ENCODE peak calls at places on chromosome 11, in ten cellular contexts. Q is HTR-8/SVneo; K is HEK293T; X is naive thymus-derived CD8-positive, alpha-beta T cell; V is NCI-H1105 treated with DMSO at 0.1 percent for 48 hours; R is activated T-cell treated with anti-CD3 and anti-CD28 coated beads for 1 hour; S is HFF-Myc; I is stimulated activated CD4-positive, alpha-beta T cell treated with anti-CD3 and anti-CD28 coated beads, Interleukin-12 subunit alpha, Interleukin-12 subunit beta, amount 100 ng/mL, for 24 hours; M is CD8-positive, alpha-beta memory T cell; A is 8988T. O is an unnamed sample.
A peak's percentile ranks its signal among the peaks of the same experiment; 100 is the strongest.

GRCh38 chr11:119808431-119809185 is 79.6 kb upstream of the NECTIN1 start:
- DNase-seq in Q (no peak), K (no peak), X (no peak), V (no peak), R (no peak), S (no peak), I (no peak), M (no peak), A (no peak), O (no peak)

GRCh38 chr11:128733440-128734115 is 39.7 kb downstream of the FLI1 start:
- DNase-seq in Q (no peak), K (no peak), X (peak; percentile 34), V (no peak), R (no peak), S (no peak), I (no peak), M (peak; percentile 55), A (no peak), O (no peak)

GRCh38 chr11:120385110-120385509 is 48.9 kb downstream of the ARHGEF12 start:
- DNase-seq in Q (peak; percentile 14), K (peak; percentile 19), X (no peak), V (no peak), R (no peak), S (no peak), I (no peak), M (no peak), A (no peak), O (no peak)

GRCh38 chr11:65827774-65828156 is 6.0 kb upstream of the SNX32 start:
- DNase-seq in Q (no peak), K (no peak), X (no peak), V (no peak), R (no peak), S (no peak), I (no peak), M (no peak), A (no peak), O (no peak)

GRCh38 chr11:115869780-115870431 is 365.7 kb upstream of the CADM1 start:
- DNase-seq in Q (peak; percentile 25), K (peak; percentile 70), X (no peak), V (no peak), R (no peak), S (no peak), I (no peak), M (no peak), A (no peak), O (no peak)

GRCh38 chr11:93652161-93652597 is 9.3 kb upstream of the CEP295 start:
- DNase-seq in Q (peak; percentile 43), K (peak; percentile 49), X (peak; percentile 50), V (peak; percentile 31), R (peak; percentile 11), S (peak; percentile 37), I (no peak), M (no peak), A (no peak), O (peak; percentile 49)

GRCh38 chr11:96147913-96148312 is 195.1 kb downstream of the MAML2 start:
- DNase-seq in Q (no peak), K (no peak), X (no peak), V (no peak), R (no peak), S (no peak), I (no peak), M (no peak), A (no peak), O (no peak)

GRCh38 chr11:12220305-12220704 is 109.9 kb downstream of the MICAL2 start:
- DNase-seq in Q (no peak), K (no peak), X (no peak), V (no peak), R (no peak), S (no peak), I (no peak), M (no peak), A (no peak), O (no peak)

GRCh38 chr11:127890026-127890611 is 697.2 kb downstream of the ETS1 start:
- DNase-seq in Q (no peak), K (no peak), X (no peak), V (no peak), R (no peak), S (no peak), I (no peak), M (no peak), A (no peak), O (no peak)

GRCh38 chr11:34259087-34259486 is 98.7 kb downstream of the ABTB2 start:
- DNase-seq in Q (no peak), K (no peak), X (no peak), V (no peak), R (no peak), S (no peak), I (no peak), M (no peak), A (no peak), O (no peak)

GRCh38 chr11:44565746-44566558 is 489 bp downstream of the CD82 start:
- DNase-seq in Q (no peak), K (no peak), X (no peak), V (peak; percentile 43), R (no peak), S (no peak), I (no peak), M (no peak), A (no peak), O (no peak)

GRCh38 chr11:71301046-71301857 is 48.9 kb upstream of the SHANK2 start:
- DNase-seq in Q (no peak), K (no peak), X (no peak), V (no peak), R (no peak), S (no peak), I (no peak), M (no peak), A (no peak), O (peak; percentile 22)

GRCh38 chr11:47448566-47449427 is at the start of gene RAPSN:
- DNase-seq in Q (no peak), K (no peak), X (no peak), V (no peak), R (no peak), S (no peak), I (no peak), M (no peak), A (no peak), O (no peak)

GRCh38 chr11:77656362-77656761 is 18.8 kb upstream of the CLNS1A start:
- DNase-seq in Q (no peak), K (no peak), X (no peak), V (no peak), R (no peak), S (no peak), I (no peak), M (no peak), A (no peak), O (no peak)

GRCh38 chr11:45180888-45181594 is 34.6 kb downstream of the PRDM11 start:
- DNase-seq in Q (peak; percentile 90), K (peak; percentile 50), X (no peak), V (peak; percentile 36), R (peak; percentile 27), S (no peak), I (peak; percentile 44), M (peak; percentile 65), A (peak; percentile 89), O (peak; percentile 71)

GRCh38 chr11:128411812-128412211 is 175.5 kb downstream of the ETS1 start:
- DNase-seq in Q (no peak), K (no peak), X (peak; percentile 28), V (no peak), R (no peak), S (no peak), I (no peak), M (no peak), A (no peak), O (no peak)

GRCh38 chr11:70876685-70877084 is 375.7 kb downstream of the SHANK2 start:
- DNase-seq in Q (no peak), K (no peak), X (no peak), V (no peak), R (no peak), S (no peak), I (no peak), M (no peak), A (no peak), O (no peak)

GRCh38 chr11:78797559-78797958 is 222.9 kb upstream of the NARS2 start:
- DNase-seq in Q (no peak), K (no peak), X (no peak), V (no peak), R (no peak), S (no peak), I (no peak), M (no peak), A (no peak), O (no peak)

GRCh38 chr11:85889676-85890579 is 34.7 kb downstream of the CCDC83 start:
- DNase-seq in Q (peak; percentile 91), K (no peak), X (no peak), V (no peak), R (no peak), S (no peak), I (no peak), M (no peak), A (peak; percentile 53), O (no peak)

GRCh38 chr11:93089474-93090102 is 108.2 kb downstream of the SLC36A4 start:
- DNase-seq in Q (no peak), K (peak; percentile 42), X (peak; percentile 2), V (no peak), R (no peak), S (peak; percentile 10), I (no peak), M (no peak), A (no peak), O (no peak)

GRCh38 chr11:60937144-60937527 is 12.9 kb downstream of the TMEM132A start:
- DNase-seq in Q (no peak), K (no peak), X (no peak), V (no peak), R (no peak), S (no peak), I (no peak), M (no peak), A (no peak), O (no peak)

GRCh38 chr11:96187779-96188624 is 155.0 kb downstream of the MAML2 start:
- DNase-seq in Q (peak; percentile 67), K (no peak), X (no peak), V (no peak), R (no peak), S (peak; percentile 78), I (no peak), M (no peak), A (no peak), O (no peak)

GRCh38 chr11:64409707-64410395 is 50.9 kb downstream of the RPS6KA4 start:
- DNase-seq in Q (no peak), K (peak; percentile 33), X (no peak), V (no peak), R (no peak), S (no peak), I (no peak), M (no peak), A (peak; percentile 4), O (no peak)

GRCh38 chr11:126781942-126782341 is 218.6 kb downstream of the KIRREL3 start:
- DNase-seq in Q (no peak), K (no peak), X (no peak), V (no peak), R (no peak), S (no peak), I (no peak), M (no peak), A (no peak), O (no peak)

GRCh38 chr11:75592699-75593098 is 30.6 kb downstream of the SERPINH1 start:
- DNase-seq in Q (no peak), K (no peak), X (peak; percentile 14), V (peak; percentile 87), R (no peak), S (no peak), I (no peak), M (no peak), A (no peak), O (no peak)

GRCh38 chr11:9384535-9385287 is at the start of gene IPO7:
- DNase-seq in Q (peak; percentile 92), K (peak; percentile 88), X (peak; percentile 87), V (peak; percentile 89), R (peak; percentile 77), S (peak; percentile 72), I (peak; percentile 86), M (peak; percentile 92), A (peak; percentile 87), O (peak; percentile 93)

O was measured in ureter.